ENCODE peak calls at places on chromosomes 5 and 9, in four cellular contexts. K is IMR-90, W is GM23338, Q is mammary epithelial cell. I is an unnamed sample.
A peak's percentile ranks its signal among the peaks of the same experiment; 100 is the strongest.

GRCh38 chr9:93525476-93525875 is 50.9 kb upstream of the PHF2 start:
- DNase-seq in K (no peak), W (no peak), Q (no peak), I (no peak)

GRCh38 chr5:135979510-135979909 is 24.7 kb upstream of the LECT2 start:
- DNase-seq in K (peak; percentile 93), W (no peak), Q (no peak), I (no peak)

GRCh38 chr9:35277171-35277520 is 115.3 kb downstream of the UNC13B start:
- DNase-seq in K (no peak), W (no peak), Q (no peak), I (no peak)

GRCh38 chr5:66596791-66597757 is 881 bp downstream of the MAST4 start:
- DNase-seq in K (no peak), W (peak; percentile 53), Q (peak; percentile 41), I (peak; percentile 71)

GRCh38 chr9:132547976-132548730 is 34.3 kb upstream of the BARHL1 start:
- DNase-seq in K (no peak), W (no peak), Q (no peak), I (peak; percentile 62)

GRCh38 chr9:114607671-114608524 is 3.2 kb upstream of the TMEM268 start:
- DNase-seq in K (no peak), W (no peak), Q (no peak), I (no peak)

GRCh38 chr9:106716820-106717219 is 146.1 kb upstream of the ZNF462 start:
- DNase-seq in K (peak; percentile 22), W (no peak), Q (no peak), I (no peak)

GRCh38 chr5:177349762-177350161 is 1.7 kb downstream of the LMAN2 start:
- DNase-seq in K (no peak), W (no peak), Q (no peak), I (peak; percentile 39)

GRCh38 chr5:3107118-3107517 is 355.6 kb upstream of the IRX2 start:
- DNase-seq in K (no peak), W (peak; percentile 62), Q (no peak), I (no peak)

GRCh38 chr5:38533286-38534121 is 22.9 kb downstream of the LIFR start:
- DNase-seq in K (no peak), W (no peak), Q (no peak), I (no peak)

GRCh38 chr5:141821430-141821925 is 56.7 kb downstream of the PCDH1 start:
- DNase-seq in K (peak; percentile 94), W (peak; percentile 92), Q (peak; percentile 75), I (peak; percentile 95)

GRCh38 chr5:65102826-65103673 is 334.3 kb downstream of the CWC27 start:
- DNase-seq in K (peak; percentile 15), W (peak; percentile 92), Q (no peak), I (peak; percentile 92)

GRCh38 chr5:140633081-140633471 is at the start of gene CD14:
- DNase-seq in K (no peak), W (peak; percentile 6), Q (peak; percentile 61), I (peak; percentile 78)

GRCh38 chr5:1545798-1546355 is 22.1 kb upstream of the LPCAT1 start:
- DNase-seq in K (no peak), W (no peak), Q (peak; percentile 79), I (peak; percentile 83)

GRCh38 chr9:116596646-116597045 is 90.5 kb upstream of the TRIM32 start:
- DNase-seq in K (no peak), W (no peak), Q (no peak), I (no peak)

GRCh38 chr9:12185856-12186255 is 507.3 kb upstream of the TYRP1 start:
- DNase-seq in K (no peak), W (no peak), Q (no peak), I (no peak)

GRCh38 chr5:61673007-61673735 is 341.1 kb downstream of the ZSWIM6 start:
- DNase-seq in K (peak; percentile 41), W (no peak), Q (peak; percentile 83), I (peak; percentile 46)

GRCh38 chr5:17087035-17087434 is 130.4 kb upstream of the BASP1 start:
- DNase-seq in K (peak; percentile 23), W (no peak), Q (no peak), I (no peak)

GRCh38 chr5:14869286-14870164 is 2.1 kb downstream of the ANKH start:
- DNase-seq in K (no peak), W (no peak), Q (no peak), I (peak; percentile 53)

GRCh38 chr9:115109486-115109885 is 8.5 kb downstream of the TNC start:
- DNase-seq in K (peak; percentile 72), W (no peak), Q (peak; percentile 73), I (no peak)

GRCh38 chr9:73216016-73216415 is 64.4 kb downstream of the ANXA1 start:
- DNase-seq in K (no peak), W (peak; percentile 19), Q (no peak), I (no peak)

GRCh38 chr9:4796988-4797956 is 4.5 kb downstream of the RCL1 start:
- DNase-seq in K (peak; percentile 43), W (peak; percentile 85), Q (no peak), I (peak; percentile 65)

GRCh38 chr9:16044116-16044881 is 491.5 kb downstream of the CCDC171 start:
- DNase-seq in K (peak; percentile 78), W (no peak), Q (no peak), I (peak; percentile 46)

GRCh38 chr5:104800440-104801048 is 1238.0 kb upstream of the NUDT12 start:
- DNase-seq in K (no peak), W (peak; percentile 58), Q (peak; percentile 5), I (no peak)

GRCh38 chr9:37486256-37486615 is 488 bp downstream of the POLR1E start:
- DNase-seq in K (no peak), W (no peak), Q (no peak), I (peak; percentile 45)

GRCh38 chr5:168992687-168993086 is 308.3 kb downstream of the SLIT3 start:
- DNase-seq in K (no peak), W (peak; percentile 58), Q (peak; percentile 52), I (no peak)

GRCh38 chr5:16502866-16503265 is 37.3 kb upstream of the ZNF622 start:
- DNase-seq in K (peak; percentile 9), W (no peak), Q (peak; percentile 33), I (no peak)

GRCh38 chr9:4096121-4096520 is 203.7 kb downstream of the GLIS3 start:
- DNase-seq in K (no peak), W (no peak), Q (no peak), I (no peak)

GRCh38 chr5:95284512-95285405 is at the start of gene MCTP1:
- DNase-seq in K (no peak), W (peak; percentile 67), Q (peak; percentile 30), I (peak; percentile 75)

GRCh38 chr9:76313771-76314170 is 80.5 kb downstream of the RFK start:
- DNase-seq in K (no peak), W (no peak), Q (no peak), I (no peak)

GRCh38 chr5:35618297-35618636 is 604 bp downstream of the SPEF2 start:
- DNase-seq in K (no peak), W (no peak), Q (no peak), I (peak; percentile 72)

GRCh38 chr5:35617060-35617434 is 616 bp upstream of the SPEF2 start:
- DNase-seq in K (no peak), W (no peak), Q (no peak), I (no peak)

GRCh38 chr5:35622974-35623373 is 5.3 kb downstream of the SPEF2 start:
- DNase-seq in K (no peak), W (no peak), Q (no peak), I (no peak)

GRCh38 chr5:35618791-35619190 is 1.1 kb downstream of the SPEF2 start:
- DNase-seq in K (no peak), W (no peak), Q (no peak), I (peak; percentile 43)

GRCh38 chr5:35617435-35618296 is at the start of gene SPEF2:
- DNase-seq in K (peak; percentile 91), W (peak; percentile 97), Q (peak; percentile 81), I (peak; percentile 85)
- H2AFZ ChIP-seq in K (peak within 1 kb of the TSS; percentile 96), W (peak within 1 kb of the TSS; percentile 98), Q (peak within 1 kb of the TSS; percentile 95), I (peak within 1 kb of the TSS; percentile 95)

DNA sequence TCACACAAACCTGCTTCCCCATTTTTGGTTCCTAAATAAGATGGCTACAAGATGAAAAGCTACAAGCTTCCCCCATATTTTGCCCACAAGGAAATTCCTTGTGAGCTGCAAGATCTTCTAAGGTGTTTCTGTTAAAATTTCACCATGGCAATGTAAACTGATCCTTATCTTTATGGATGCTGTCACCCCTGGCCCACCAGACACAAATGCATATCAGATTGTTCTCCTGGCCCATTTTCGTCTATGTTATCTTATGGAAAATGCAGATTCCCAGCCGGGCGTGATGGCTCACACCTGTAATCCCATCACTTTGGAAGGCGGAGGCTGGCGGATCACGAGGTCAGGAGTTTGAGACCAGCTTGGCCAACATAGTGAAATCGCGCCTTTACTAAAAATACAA is 65.1 kb upstream of the IL6ST start:
- DNase-seq in K (no peak), W (no peak), Q (no peak), I (no peak)
- H3K4me1 ChIP-seq in K (peaks cover 2% of the 10 kb centered on the region), W (no peaks in the 10 kb centered on the region), Q (peaks cover 8% of the 10 kb centered on the region), I (peaks cover 21% of the 10 kb centered on the region)

DNA sequence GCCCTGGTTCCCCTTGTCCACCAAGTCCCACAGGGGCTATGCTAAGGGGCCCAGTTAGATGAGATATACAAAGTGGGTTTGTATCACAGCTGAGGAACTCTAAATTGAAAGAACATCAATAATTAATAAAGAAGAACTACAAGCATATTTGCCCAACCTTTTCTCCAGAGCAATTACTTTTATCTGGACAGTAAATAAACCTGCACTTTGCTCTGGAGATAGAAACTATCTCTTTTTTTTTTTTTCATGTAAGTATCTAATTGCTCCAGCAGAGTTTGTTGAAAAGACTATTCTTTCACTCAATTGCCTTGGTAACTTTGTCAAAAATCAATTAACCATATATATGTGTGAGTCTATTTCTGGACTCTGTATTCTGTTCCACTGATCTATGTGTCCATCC is 6.0 kb upstream of the CDKN2AIPNL start:
- DNase-seq in K (no peak), W (no peak), Q (no peak), I (no peak)
- H3K4me2 ChIP-seq in K (no peak overlapping the region), W (no peak overlapping the region), Q (no peak overlapping the region), I (no peak overlapping the region)

GRCh38 chr9:83070257-83070656 is 7.3 kb upstream of the RASEF start:
- DNase-seq in K (peak; percentile 70), W (no peak), Q (peak; percentile 66), I (peak; percentile 49)
- H2AFZ ChIP-seq in K (no peak overlapping the region), W (no peak overlapping the region), Q (no peak overlapping the region), I (no peak overlapping the region)

GRCh38 chr5:36953043-36953442 is 76.5 kb downstream of the NIPBL start:
- DNase-seq in K (no peak), W (no peak), Q (no peak), I (no peak)
- H3K4me1 ChIP-seq in K (peaks cover 2% of the 10 kb centered on the region), W (no peaks in the 10 kb centered on the region), Q (peaks cover 28% of the 10 kb centered on the region), I (peaks cover 26% of the 10 kb centered on the region)

DNA sequence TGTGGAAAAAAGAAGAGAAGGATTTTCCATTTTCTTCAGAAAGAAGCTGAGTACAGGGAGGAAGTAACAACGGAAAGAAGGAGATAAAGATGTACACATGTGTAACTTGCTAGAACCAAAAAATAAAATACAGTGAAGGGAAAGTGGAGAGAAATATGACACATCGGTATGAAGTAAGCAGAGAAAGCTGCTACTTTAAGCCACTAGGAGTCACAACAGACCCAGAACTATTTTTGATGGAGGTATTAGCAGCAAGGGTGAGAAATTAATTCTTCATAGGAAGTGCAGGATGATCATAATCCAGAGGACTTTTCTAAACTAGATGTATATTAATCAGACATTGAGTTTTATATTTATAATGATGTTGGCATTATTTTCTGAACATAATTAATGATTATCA is 88.5 kb downstream of the FAM174A start:
- DNase-seq in K (peak; percentile 25), W (peak; percentile 27), Q (peak; percentile 24), I (no peak)
- H3K4me2 ChIP-seq in K (no peak overlapping the region), W (no peak overlapping the region), Q (no peak overlapping the region), I (no peak overlapping the region)

I was measured in osteoblast.